ENCODE peak calls at places on chromosomes 12 and 14, in seven cellular contexts. One of them, this sample, is unnamed.

GRCh38 chr12:111108726-111109125 is 188.3 kb upstream of the MYL2 start:
- DNase-seq in germinal center: no peak
- DNase-seq in HEK293T: no peak
- DNase-seq in NB4: no peak
- DNase-seq in central memory CD4-positive, alpha-beta T cell: no peak
- DNase-seq in cardiac fibroblast: no peak
- DNase-seq in left ventricle myocardium superior: no peak
- DNase-seq in this sample: no peak

GRCh38 chr12:25436206-25436912 is 116.7 kb downstream of the LMNTD1 start:
- DNase-seq in NB4: peak
- DNase-seq in cardiac fibroblast: peak
- DNase-seq in left ventricle myocardium superior: no peak
- DNase-seq in HEK293T: peak
- DNase-seq in central memory CD4-positive, alpha-beta T cell: peak
- DNase-seq in germinal center: peak
- DNase-seq in this sample: peak

GRCh38 chr14:102528441-102529170 is 19.0 kb upstream of the ANKRD9 start:
- DNase-seq in NB4: no peak
- DNase-seq in central memory CD4-positive, alpha-beta T cell: no peak
- DNase-seq in germinal center: no peak
- DNase-seq in left ventricle myocardium superior: no peak
- DNase-seq in cardiac fibroblast: no peak
- DNase-seq in HEK293T: no peak
- DNase-seq in this sample: no peak

GRCh38 chr12:11727133-11727664 is 77.7 kb downstream of the ETV6 start:
- DNase-seq in cardiac fibroblast: no peak
- DNase-seq in left ventricle myocardium superior: no peak
- DNase-seq in central memory CD4-positive, alpha-beta T cell: peak
- DNase-seq in NB4: no peak
- DNase-seq in germinal center: no peak
- DNase-seq in HEK293T: no peak
- DNase-seq in this sample: no peak

GRCh38 chr14:69997849-69998248 is 118.6 kb downstream of the SMOC1 start:
- DNase-seq in germinal center: no peak
- DNase-seq in HEK293T: peak
- DNase-seq in cardiac fibroblast: peak
- DNase-seq in central memory CD4-positive, alpha-beta T cell: no peak
- DNase-seq in left ventricle myocardium superior: no peak
- DNase-seq in NB4: no peak
- DNase-seq in this sample: no peak

GRCh38 chr12:67698711-67699603 is 50.4 kb downstream of the DYRK2 start:
- DNase-seq in cardiac fibroblast: peak
- DNase-seq in left ventricle myocardium superior: no peak
- DNase-seq in HEK293T: no peak
- DNase-seq in NB4: peak
- DNase-seq in germinal center: peak
- DNase-seq in central memory CD4-positive, alpha-beta T cell: peak
- DNase-seq in this sample: peak

GRCh38 chr12:110312581-110313360 is 31.7 kb downstream of the ATP2A2 start:
- DNase-seq in cardiac fibroblast: peak
- DNase-seq in left ventricle myocardium superior: no peak
- DNase-seq in NB4: peak
- DNase-seq in germinal center: no peak
- DNase-seq in HEK293T: no peak
- DNase-seq in central memory CD4-positive, alpha-beta T cell: peak
- DNase-seq in this sample: no peak

GRCh38 chr12:94460594-94460959 is 910 bp upstream of the CEP83 start:
- DNase-seq in germinal center: no peak
- DNase-seq in NB4: no peak
- DNase-seq in left ventricle myocardium superior: no peak
- DNase-seq in HEK293T: no peak
- DNase-seq in cardiac fibroblast: no peak
- DNase-seq in central memory CD4-positive, alpha-beta T cell: no peak
- DNase-seq in this sample: no peak

GRCh38 chr12:26471560-26471959 is 276.2 kb downstream of the SSPN start:
- DNase-seq in germinal center: peak
- DNase-seq in left ventricle myocardium superior: no peak
- DNase-seq in central memory CD4-positive, alpha-beta T cell: no peak
- DNase-seq in NB4: peak
- DNase-seq in HEK293T: no peak
- DNase-seq in cardiac fibroblast: peak
- DNase-seq in this sample: no peak

GRCh38 chr12:46266382-46266791 is 2.5 kb downstream of the SLC38A1 start:
- DNase-seq in central memory CD4-positive, alpha-beta T cell: peak
- DNase-seq in cardiac fibroblast: peak
- DNase-seq in germinal center: peak
- DNase-seq in left ventricle myocardium superior: no peak
- DNase-seq in NB4: peak
- DNase-seq in HEK293T: peak
- DNase-seq in this sample: no peak

GRCh38 chr12:131403676-131404075 is 307.2 kb upstream of the SFSWAP start:
- DNase-seq in germinal center: no peak
- DNase-seq in left ventricle myocardium superior: no peak
- DNase-seq in cardiac fibroblast: no peak
- DNase-seq in HEK293T: no peak
- DNase-seq in NB4: no peak
- DNase-seq in central memory CD4-positive, alpha-beta T cell: no peak
- DNase-seq in this sample: no peak

GRCh38 chr12:132761911-132762583 is 415 bp upstream of the ANKLE2 start:
- DNase-seq in cardiac fibroblast: peak
- DNase-seq in germinal center: peak
- DNase-seq in left ventricle myocardium superior: peak
- DNase-seq in central memory CD4-positive, alpha-beta T cell: peak
- DNase-seq in HEK293T: peak
- DNase-seq in NB4: peak
- DNase-seq in this sample: peak

GRCh38 chr14:75519826-75520692 is 2.2 kb upstream of the BATF start:
- DNase-seq in left ventricle myocardium superior: no peak
- DNase-seq in germinal center: peak
- DNase-seq in cardiac fibroblast: peak
- DNase-seq in NB4: no peak
- DNase-seq in HEK293T: no peak
- DNase-seq in central memory CD4-positive, alpha-beta T cell: no peak
- DNase-seq in this sample: no peak

GRCh38 chr14:67589212-67589770 is 10.8 kb downstream of the PIGH start:
- DNase-seq in central memory CD4-positive, alpha-beta T cell: no peak
- DNase-seq in NB4: no peak
- DNase-seq in cardiac fibroblast: no peak
- DNase-seq in germinal center: no peak
- DNase-seq in left ventricle myocardium superior: no peak
- DNase-seq in HEK293T: no peak
- DNase-seq in this sample: no peak

GRCh38 chr12:118150625-118151024 is 14.7 kb downstream of the PEBP1 start:
- DNase-seq in cardiac fibroblast: no peak
- DNase-seq in NB4: no peak
- DNase-seq in left ventricle myocardium superior: peak
- DNase-seq in HEK293T: no peak
- DNase-seq in germinal center: no peak
- DNase-seq in central memory CD4-positive, alpha-beta T cell: no peak
- DNase-seq in this sample: no peak

GRCh38 chr12:34398706-34399630 is 376.7 kb downstream of the ALG10 start:
- DNase-seq in HEK293T: no peak
- DNase-seq in germinal center: no peak
- DNase-seq in left ventricle myocardium superior: peak
- DNase-seq in NB4: no peak
- DNase-seq in central memory CD4-positive, alpha-beta T cell: no peak
- DNase-seq in cardiac fibroblast: no peak
- DNase-seq in this sample: no peak

GRCh38 chr12:54052745-54053624 is 650 bp upstream of the HOXC4 start:
- DNase-seq in left ventricle myocardium superior: no peak
- DNase-seq in NB4: peak
- DNase-seq in central memory CD4-positive, alpha-beta T cell: no peak
- DNase-seq in HEK293T: peak
- DNase-seq in germinal center: peak
- DNase-seq in cardiac fibroblast: no peak
- DNase-seq in this sample: peak

GRCh38 chr14:98580131-98580678 is 691.8 kb downstream of the BCL11B start:
- DNase-seq in left ventricle myocardium superior: no peak
- DNase-seq in HEK293T: no peak
- DNase-seq in germinal center: no peak
- DNase-seq in central memory CD4-positive, alpha-beta T cell: peak
- DNase-seq in NB4: peak
- DNase-seq in cardiac fibroblast: no peak
- DNase-seq in this sample: peak

GRCh38 chr14:79101388-79101787 is 931.2 kb downstream of the NRXN3 start:
- DNase-seq in germinal center: no peak
- DNase-seq in cardiac fibroblast: no peak
- DNase-seq in left ventricle myocardium superior: no peak
- DNase-seq in central memory CD4-positive, alpha-beta T cell: no peak
- DNase-seq in HEK293T: no peak
- DNase-seq in NB4: no peak
- DNase-seq in this sample: no peak

GRCh38 chr12:52006726-52007157 is at the start of gene TAMALIN:
- DNase-seq in central memory CD4-positive, alpha-beta T cell: peak
- DNase-seq in left ventricle myocardium superior: peak
- DNase-seq in NB4: peak
- DNase-seq in cardiac fibroblast: peak
- DNase-seq in germinal center: peak
- DNase-seq in HEK293T: no peak
- DNase-seq in this sample: peak

GRCh38 chr14:32608880-32609279 is 279.8 kb downstream of the AKAP6 start:
- DNase-seq in cardiac fibroblast: peak
- DNase-seq in germinal center: no peak
- DNase-seq in HEK293T: no peak
- DNase-seq in central memory CD4-positive, alpha-beta T cell: no peak
- DNase-seq in left ventricle myocardium superior: no peak
- DNase-seq in NB4: no peak
- DNase-seq in this sample: no peak

GRCh38 chr12:24561882-24562760 is 386.8 kb downstream of the BCAT1 start:
- DNase-seq in NB4: peak
- DNase-seq in HEK293T: peak
- DNase-seq in central memory CD4-positive, alpha-beta T cell: no peak
- DNase-seq in germinal center: peak
- DNase-seq in left ventricle myocardium superior: peak
- DNase-seq in cardiac fibroblast: peak
- DNase-seq in this sample: peak

GRCh38 chr12:117551698-117552097 is 190.3 kb upstream of the NOS1 start:
- DNase-seq in central memory CD4-positive, alpha-beta T cell: no peak
- DNase-seq in cardiac fibroblast: no peak
- DNase-seq in left ventricle myocardium superior: no peak
- DNase-seq in HEK293T: no peak
- DNase-seq in germinal center: no peak
- DNase-seq in NB4: no peak
- DNase-seq in this sample: no peak

GRCh38 chr14:46048127-46048526 is 603.5 kb downstream of the RPL10L start:
- DNase-seq in central memory CD4-positive, alpha-beta T cell: no peak
- DNase-seq in NB4: peak
- DNase-seq in germinal center: no peak
- DNase-seq in HEK293T: peak
- DNase-seq in cardiac fibroblast: peak
- DNase-seq in left ventricle myocardium superior: no peak
- DNase-seq in this sample: no peak

GRCh38 chr12:47029903-47030302 is 49.5 kb upstream of the PCED1B start:
- DNase-seq in central memory CD4-positive, alpha-beta T cell: no peak
- DNase-seq in NB4: no peak
- DNase-seq in germinal center: no peak
- DNase-seq in HEK293T: no peak
- DNase-seq in left ventricle myocardium superior: no peak
- DNase-seq in cardiac fibroblast: no peak
- DNase-seq in this sample: no peak

GRCh38 chr12:68113644-68114043 is 45.9 kb downstream of the IFNG start:
- DNase-seq in left ventricle myocardium superior: no peak
- DNase-seq in HEK293T: peak
- DNase-seq in germinal center: peak
- DNase-seq in NB4: peak
- DNase-seq in cardiac fibroblast: no peak
- DNase-seq in central memory CD4-positive, alpha-beta T cell: peak
- DNase-seq in this sample: peak

GRCh38 chr14:103872492-103873113 is 25.2 kb upstream of the PPP1R13B start:
- DNase-seq in central memory CD4-positive, alpha-beta T cell: no peak
- DNase-seq in cardiac fibroblast: no peak
- DNase-seq in left ventricle myocardium superior: no peak
- DNase-seq in germinal center: peak
- DNase-seq in HEK293T: no peak
- DNase-seq in NB4: no peak
- DNase-seq in this sample: peak